ENCODE peak calls at places on chromosomes 2 and 18, in six cellular contexts. One of them, this sample, is unnamed. For H3K4me1, the result is how much of the 10 kb centered on the place peaks cover.

GRCh38 chr2:196823750-196824149 is 14.6 kb upstream of the C2orf66 start:
- DNase-seq in GM12878: no peak
- DNase-seq in spleen: no peak
- DNase-seq in breast epithelium: no peak
- DNase-seq in HCT116: no peak
- DNase-seq in stomach: no peak
- DNase-seq in this sample: no peak

GRCh38 chr2:180614776-180615175 is 365.6 kb upstream of the UBE2E3 start:
- DNase-seq in breast epithelium: no peak
- DNase-seq in HCT116: no peak
- DNase-seq in spleen: no peak
- DNase-seq in stomach: no peak
- DNase-seq in GM12878: no peak
- DNase-seq in this sample: no peak

GRCh38 chr18:76922107-76922506 is 99.8 kb downstream of the ZNF236 start:
- DNase-seq in spleen: peak
- DNase-seq in HCT116: peak
- DNase-seq in GM12878: peak
- DNase-seq in breast epithelium: no peak
- DNase-seq in stomach: peak
- DNase-seq in this sample: peak

GRCh38 chr2:26438526-26438925 is 36.8 kb downstream of the DRC1 start:
- DNase-seq in GM12878: no peak
- DNase-seq in HCT116: no peak
- DNase-seq in spleen: no peak
- DNase-seq in breast epithelium: no peak
- DNase-seq in stomach: no peak
- DNase-seq in this sample: no peak

GRCh38 chr2:44295636-44296359 is 20.5 kb downstream of the SLC3A1 start:
- DNase-seq in stomach: no peak
- DNase-seq in HCT116: no peak
- DNase-seq in GM12878: no peak
- DNase-seq in breast epithelium: no peak
- DNase-seq in spleen: no peak
- DNase-seq in this sample: no peak

GRCh38 chr2:219430633-219431615 is 3.7 kb upstream of the SPEG start:
- DNase-seq in GM12878: no peak
- DNase-seq in stomach: no peak
- DNase-seq in spleen: no peak
- DNase-seq in breast epithelium: no peak
- DNase-seq in HCT116: no peak
- DNase-seq in this sample: no peak

GRCh38 chr2:1561793-1562521 is 148.7 kb downstream of the TPO start:
- DNase-seq in HCT116: no peak
- DNase-seq in breast epithelium: no peak
- DNase-seq in GM12878: no peak
- DNase-seq in stomach: no peak
- DNase-seq in spleen: peak
- DNase-seq in this sample: peak

GRCh38 chr2:72533767-72534166 is 292.1 kb downstream of the EXOC6B start:
- DNase-seq in breast epithelium: no peak
- DNase-seq in stomach: no peak
- DNase-seq in GM12878: no peak
- DNase-seq in spleen: no peak
- DNase-seq in HCT116: peak
- DNase-seq in this sample: no peak

GRCh38 chr2:188725981-188726380 is 248.2 kb upstream of the COL3A1 start:
- DNase-seq in breast epithelium: no peak
- DNase-seq in GM12878: no peak
- DNase-seq in HCT116: no peak
- DNase-seq in spleen: no peak
- DNase-seq in stomach: no peak
- DNase-seq in this sample: no peak

GRCh38 chr18:60385693-60386092 is 13.1 kb upstream of the MC4R start:
- DNase-seq in HCT116: no peak
- DNase-seq in breast epithelium: no peak
- DNase-seq in spleen: no peak
- DNase-seq in GM12878: no peak
- DNase-seq in stomach: no peak
- DNase-seq in this sample: no peak

GRCh38 chr2:60707750-60708371 is 48.2 kb upstream of the PAPOLG start:
- DNase-seq in HCT116: peak
- DNase-seq in spleen: no peak
- DNase-seq in stomach: no peak
- DNase-seq in breast epithelium: no peak
- DNase-seq in GM12878: peak
- DNase-seq in this sample: no peak

GRCh38 chr2:144513388-144514100 is 6.4 kb downstream of the ZEB2 start:
- DNase-seq in stomach: no peak
- DNase-seq in spleen: peak
- DNase-seq in HCT116: no peak
- DNase-seq in breast epithelium: no peak
- DNase-seq in GM12878: no peak
- DNase-seq in this sample: peak

GRCh38 chr2:7625392-7626138 is 708.4 kb downstream of the RNF144A start:
- DNase-seq in GM12878: peak
- DNase-seq in spleen: no peak
- DNase-seq in breast epithelium: no peak
- DNase-seq in stomach: no peak
- DNase-seq in HCT116: no peak
- DNase-seq in this sample: no peak

GRCh38 chr2:10535703-10536102 is 87.6 kb upstream of the ODC1 start:
- DNase-seq in spleen: peak
- DNase-seq in HCT116: no peak
- DNase-seq in stomach: no peak
- DNase-seq in breast epithelium: no peak
- DNase-seq in GM12878: no peak
- DNase-seq in this sample: no peak

GRCh38 chr2:85231242-85231805 is 96.5 kb downstream of the TGOLN2 start:
- DNase-seq in HCT116: no peak
- DNase-seq in breast epithelium: no peak
- DNase-seq in stomach: no peak
- DNase-seq in spleen: no peak
- DNase-seq in GM12878: no peak
- DNase-seq in this sample: no peak

GRCh38 chr2:20225294-20226151 is 593 bp upstream of the SDC1 start:
- DNase-seq in GM12878: no peak
- DNase-seq in stomach: peak
- DNase-seq in HCT116: peak
- DNase-seq in spleen: peak
- DNase-seq in breast epithelium: peak
- DNase-seq in this sample: peak

GRCh38 chr2:27209621-27210401 is 2.0 kb upstream of the ATRAID start:
- DNase-seq in stomach: no peak
- DNase-seq in GM12878: no peak
- DNase-seq in spleen: no peak
- DNase-seq in breast epithelium: no peak
- DNase-seq in HCT116: no peak
- DNase-seq in this sample: no peak

GRCh38 chr2:13669607-13670006 is 952.9 kb downstream of the TRIB2 start:
- DNase-seq in GM12878: no peak
- DNase-seq in HCT116: no peak
- DNase-seq in spleen: no peak
- DNase-seq in breast epithelium: no peak
- DNase-seq in stomach: no peak
- DNase-seq in this sample: no peak

GRCh38 chr18:677951-678363 is 20.5 kb downstream of the TYMS start:
- DNase-seq in HCT116: no peak
- DNase-seq in stomach: no peak
- DNase-seq in GM12878: no peak
- DNase-seq in spleen: no peak
- DNase-seq in breast epithelium: no peak
- DNase-seq in this sample: no peak

GRCh38 chr18:675307-675706 is 17.9 kb downstream of the TYMS start:
- DNase-seq in stomach: no peak
- DNase-seq in spleen: no peak
- DNase-seq in breast epithelium: no peak
- DNase-seq in GM12878: no peak
- DNase-seq in HCT116: no peak
- DNase-seq in this sample: no peak

GRCh38 chr18:676747-677544 is 19.5 kb downstream of the TYMS start:
- DNase-seq in GM12878: no peak
- DNase-seq in stomach: no peak
- DNase-seq in HCT116: no peak
- DNase-seq in breast epithelium: no peak
- DNase-seq in spleen: no peak
- DNase-seq in this sample: no peak

GRCh38 chr18:673769-674168 is 16.3 kb downstream of the TYMS start:
- DNase-seq in GM12878: no peak
- DNase-seq in stomach: no peak
- DNase-seq in HCT116: no peak
- DNase-seq in spleen: no peak
- DNase-seq in breast epithelium: no peak
- DNase-seq in this sample: no peak

DNA sequence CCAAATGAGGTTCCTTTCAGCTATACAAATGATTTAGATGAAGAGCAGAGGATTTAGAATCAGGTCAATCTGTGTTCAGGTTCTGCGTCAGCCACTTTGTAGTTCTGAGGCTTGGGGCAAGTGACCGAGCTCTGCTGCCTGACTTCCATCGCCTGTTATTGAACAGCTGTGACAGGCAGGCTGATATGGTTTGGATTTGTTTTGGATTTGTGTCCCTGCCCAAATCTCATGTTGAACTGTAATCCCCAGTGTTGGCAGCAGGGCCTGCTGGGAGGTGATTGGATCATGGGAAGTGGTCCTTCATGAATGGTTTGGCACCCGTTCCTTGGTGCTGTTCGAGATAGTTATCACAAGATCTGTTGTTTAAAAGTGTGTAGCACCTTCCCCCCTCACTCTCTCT is 18.6 kb downstream of the TYMS start:
- DNase-seq in GM12878: no peak
- DNase-seq in breast epithelium: no peak
- DNase-seq in spleen: no peak
- DNase-seq in stomach: no peak
- DNase-seq in HCT116: no peak
- DNase-seq in this sample: no peak
- TF ChIP-seq POLR2AphosphoS5 in GM12878: no peak
- TF ChIP-seq POLR2AphosphoS5 in breast epithelium: no peak
- TF ChIP-seq POLR2AphosphoS5 in spleen: no peak
- TF ChIP-seq POLR2AphosphoS5 in stomach: no peak
- TF ChIP-seq POLR2AphosphoS5 in HCT116: no peak
- TF ChIP-seq POLR2AphosphoS5 in this sample: no peak

GRCh38 chr18:23227729-23228075 is 92.4 kb downstream of the CABLES1 start:
- DNase-seq in HCT116: no peak
- DNase-seq in stomach: peak
- DNase-seq in spleen: no peak
- DNase-seq in GM12878: no peak
- DNase-seq in breast epithelium: no peak
- DNase-seq in this sample: no peak

GRCh38 chr18:23228102-23229051 is 93.1 kb downstream of the CABLES1 start:
- DNase-seq in stomach: no peak
- DNase-seq in HCT116: no peak
- DNase-seq in spleen: no peak
- DNase-seq in GM12878: peak
- DNase-seq in breast epithelium: no peak
- DNase-seq in this sample: no peak

GRCh38 chr18:23231340-23232021 is 96.2 kb downstream of the CABLES1 start:
- DNase-seq in spleen: no peak
- DNase-seq in stomach: peak
- DNase-seq in breast epithelium: peak
- DNase-seq in HCT116: no peak
- DNase-seq in GM12878: peak
- DNase-seq in this sample: no peak

GRCh38 chr18:23230688-23231087 is 95.4 kb downstream of the CABLES1 start:
- DNase-seq in stomach: no peak
- DNase-seq in HCT116: no peak
- DNase-seq in spleen: no peak
- DNase-seq in GM12878: no peak
- DNase-seq in breast epithelium: no peak
- DNase-seq in this sample: no peak

DNA sequence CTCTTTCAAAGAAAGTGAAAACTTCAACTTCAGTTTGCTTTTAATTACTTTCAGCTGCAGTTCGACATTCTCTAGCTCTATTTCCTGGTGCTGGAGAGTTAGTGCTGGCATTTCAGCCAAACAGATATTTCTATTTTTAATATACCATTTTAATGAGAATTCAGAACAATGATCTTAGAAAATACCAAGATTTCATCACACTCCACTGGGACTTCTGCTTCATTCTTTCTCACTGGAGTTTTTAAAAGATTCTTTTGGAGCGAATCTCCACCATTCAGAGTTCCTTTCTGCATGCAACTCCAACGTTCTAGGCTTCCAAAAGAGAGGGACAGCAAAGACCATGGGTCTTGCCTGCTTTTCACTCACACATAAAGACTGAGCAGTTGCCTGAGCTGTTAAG is 94.2 kb downstream of the CABLES1 start:
- DNase-seq in spleen: no peak
- DNase-seq in breast epithelium: no peak
- DNase-seq in GM12878: no peak
- DNase-seq in stomach: no peak
- DNase-seq in HCT116: no peak
- DNase-seq in this sample: no peak
- H3K4me1 ChIP-seq in spleen: half or more
- H3K4me1 ChIP-seq in breast epithelium: under half
- H3K4me1 ChIP-seq in GM12878: half or more
- H3K4me1 ChIP-seq in stomach: under half
- H3K4me1 ChIP-seq in HCT116: under half
- H3K4me1 ChIP-seq in this sample: under half

DNA sequence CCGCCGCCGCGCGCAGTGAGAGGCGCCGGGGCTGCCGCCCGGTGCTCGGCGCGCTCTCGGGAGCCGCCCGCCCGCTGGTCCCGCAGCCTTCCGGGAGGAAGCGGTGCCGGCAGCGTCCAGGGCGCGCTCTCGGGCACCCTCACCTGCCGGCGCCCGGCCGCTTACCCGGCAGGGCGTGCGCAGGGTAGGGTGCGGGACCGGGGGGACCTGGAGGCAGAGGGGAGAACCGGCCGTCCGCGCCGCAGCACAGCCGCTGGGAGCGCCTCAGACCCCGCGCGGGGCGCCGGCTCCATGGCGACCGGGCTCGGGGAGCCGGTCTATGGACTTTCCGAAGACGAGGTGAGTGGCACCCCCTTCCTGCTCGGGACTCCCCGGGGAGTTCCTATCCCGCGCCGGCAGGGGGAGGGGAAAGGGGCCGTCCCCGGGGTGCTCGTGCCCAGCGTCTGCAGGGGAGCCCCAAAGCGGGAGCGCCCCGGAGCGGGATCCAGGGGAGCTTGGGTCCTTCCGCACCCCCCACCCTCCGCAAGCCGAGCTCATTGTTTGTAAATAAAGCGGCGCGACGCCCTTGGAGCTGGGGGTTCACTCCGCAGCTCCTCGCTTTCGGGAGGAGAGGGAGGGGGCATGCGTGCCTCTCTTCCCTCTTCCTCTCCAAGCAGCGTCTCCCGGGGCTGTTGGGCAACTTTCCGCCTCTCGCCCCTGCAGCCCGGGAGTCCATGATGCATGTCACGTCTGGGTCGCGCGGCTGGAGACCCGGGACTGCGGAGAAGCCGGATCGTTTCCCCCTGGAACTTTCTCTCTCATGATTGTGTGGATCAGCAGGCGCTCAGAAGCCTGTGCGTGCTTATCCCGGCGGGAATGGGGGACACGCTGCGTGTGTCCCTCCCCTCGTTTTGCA is 591 bp downstream of the NEDD4L start:
- DNase-seq in stomach: peak
- DNase-seq in HCT116: no peak
- DNase-seq in spleen: peak
- DNase-seq in breast epithelium: peak
- DNase-seq in GM12878: no peak
- DNase-seq in this sample: peak
- TF ChIP-seq POLR2AphosphoS5 in stomach: no peak
- TF ChIP-seq POLR2AphosphoS5 in HCT116: peak
- TF ChIP-seq POLR2AphosphoS5 in spleen: no peak
- TF ChIP-seq POLR2AphosphoS5 in breast epithelium: no peak
- TF ChIP-seq POLR2AphosphoS5 in GM12878: no peak
- TF ChIP-seq POLR2AphosphoS5 in this sample: no peak

GRCh38 chr2:69017080-69017479 is 4.1 kb downstream of the ANTXR1 start:
- DNase-seq in HCT116: no peak
- DNase-seq in stomach: no peak
- DNase-seq in spleen: no peak
- DNase-seq in GM12878: no peak
- DNase-seq in breast epithelium: no peak
- DNase-seq in this sample: no peak
- H3K4me1 ChIP-seq in HCT116: under half
- H3K4me1 ChIP-seq in stomach: under half
- H3K4me1 ChIP-seq in spleen: under half
- H3K4me1 ChIP-seq in GM12878: under half
- H3K4me1 ChIP-seq in breast epithelium: under half
- H3K4me1 ChIP-seq in this sample: under half

This sample was measured in upper lobe of left lung.